ENCODE peak calls at places on chromosomes 16 and 17, in seven cellular contexts. C is GDM1; W is GM18507; R is activated CD4-positive, alpha-beta T cell treated with anti-CD3 and anti-CD28 coated beads for 4 hours; K is IMR-90; F is stimulated activated CD8-positive, alpha-beta memory T cell treated with anti-CD3 and anti-CD28 coated beads, Interleukin-2, amount 100 ng/mL, for 48 hours; L is GM03348. I is an unnamed sample.
A peak's percentile ranks its signal among the peaks of the same experiment; 100 is the strongest.

GRCh38 chr17:70447588-70447987 is 278.3 kb downstream of the KCNJ2 start:
- DNase-seq in C (no peak), W (no peak), R (no peak), K (no peak), F (no peak), L (no peak), I (no peak)

GRCh38 chr17:30780343-30780742 is 44.1 kb downstream of the CRLF3 start:
- DNase-seq in C (no peak), W (no peak), R (no peak), K (no peak), F (no peak), L (no peak), I (no peak)

GRCh38 chr17:45131616-45132301 is 556 bp downstream of the PLCD3 start:
- DNase-seq in C (no peak), W (no peak), R (peak; percentile 55), K (no peak), F (peak; percentile 38), L (peak; percentile 61), I (no peak)

GRCh38 chr17:30472238-30472890 is 4.8 kb upstream of the GOSR1 start:
- DNase-seq in C (no peak), W (no peak), R (no peak), K (no peak), F (no peak), L (peak; percentile 6), I (no peak)

GRCh38 chr17:66964083-66964771 is at the start of gene CACNG4:
- DNase-seq in C (no peak), W (no peak), R (no peak), K (no peak), F (no peak), L (no peak), I (peak; percentile 43)

GRCh38 chr17:79039171-79039570 is 15.2 kb downstream of the C1QTNF1 start:
- DNase-seq in C (no peak), W (no peak), R (no peak), K (no peak), F (no peak), L (no peak), I (no peak)

GRCh38 chr16:69069504-69069903 is 35.9 kb upstream of the HAS3 start:
- DNase-seq in C (no peak), W (no peak), R (no peak), K (no peak), F (no peak), L (no peak), I (no peak)

GRCh38 chr17:32161506-32162365 is 19.4 kb downstream of the RHOT1 start:
- DNase-seq in C (no peak), W (no peak), R (no peak), K (peak; percentile 93), F (no peak), L (peak; percentile 73), I (no peak)

GRCh38 chr16:30793508-30794069 is 6.6 kb upstream of the ZNF629 start:
- DNase-seq in C (no peak), W (no peak), R (no peak), K (no peak), F (no peak), L (no peak), I (no peak)

GRCh38 chr16:67674851-67675578 is 8.4 kb downstream of the C16orf86 start:
- DNase-seq in C (no peak), W (no peak), R (no peak), K (no peak), F (no peak), L (no peak), I (no peak)

GRCh38 chr16:23466162-23466885 is 13.3 kb upstream of the COG7 start:
- DNase-seq in C (no peak), W (no peak), R (no peak), K (peak; percentile 96), F (no peak), L (peak; percentile 30), I (no peak)

GRCh38 chr16:84913315-84913714 is 93.5 kb downstream of the CRISPLD2 start:
- DNase-seq in C (no peak), W (no peak), R (no peak), K (no peak), F (no peak), L (no peak), I (no peak)

GRCh38 chr16:85612801-85613608 is at the start of gene GSE1:
- DNase-seq in C (peak; percentile 55), W (peak; percentile 73), R (peak; percentile 55), K (peak; percentile 68), F (peak; percentile 69), L (peak; percentile 95), I (peak; percentile 88)

GRCh38 chr16:72400257-72401078 is 228.5 kb upstream of the PMFBP1 start:
- DNase-seq in C (peak; percentile 9), W (peak; percentile 15), R (no peak), K (peak; percentile 62), F (no peak), L (peak; percentile 75), I (peak; percentile 45)

GRCh38 chr17:45145035-45145389 is 3.3 kb upstream of the HEXIM1 start:
- DNase-seq in C (no peak), W (no peak), R (no peak), K (no peak), F (no peak), L (no peak), I (no peak)

GRCh38 chr16:25014500-25015147 is 545 bp downstream of the ARHGAP17 start:
- DNase-seq in C (peak; percentile 6), W (no peak), R (peak; percentile 7), K (peak; percentile 48), F (no peak), L (peak; percentile 56), I (peak; percentile 21)

GRCh38 chr17:58331815-58332719 is 3.5 kb upstream of the TSPOAP1 start:
- DNase-seq in C (peak; percentile 95), W (no peak), R (peak; percentile 96), K (no peak), F (peak; percentile 89), L (no peak), I (no peak)

GRCh38 chr17:70767102-70767701 is 597.9 kb downstream of the KCNJ2 start:
- DNase-seq in C (no peak), W (no peak), R (no peak), K (peak; percentile 59), F (no peak), L (peak; percentile 47), I (peak; percentile 61)

GRCh38 chr17:75504347-75505151 is 10.8 kb downstream of the CASKIN2 start:
- DNase-seq in C (peak; percentile 18), W (peak; percentile 61), R (no peak), K (no peak), F (no peak), L (peak; percentile 58), I (no peak)

GRCh38 chr16:27154573-27155521 is 48.5 kb upstream of the KDM8 start:
- DNase-seq in C (peak; percentile 33), W (peak; percentile 58), R (peak; percentile 59), K (peak; percentile 21), F (peak; percentile 54), L (peak; percentile 85), I (peak; percentile 5)

I was measured in NCI-H2081.